ENCODE peak calls at places on chromosomes 6 and 20, in four cellular contexts. L is Peyer's patch, B is MM.1S, X is body of pancreas. G is an unnamed sample. For H3K4me1, the result is how much of the 10 kb centered on the place peaks cover.

GRCh38 chr6:153034139-153034538 is 31.6 kb upstream of the MTRF1L start:
- DNase-seq in L (no peak), B (no peak), X (no peak), G (no peak)

GRCh38 chr6:1100269-1100668 is 211.6 kb upstream of the FOXQ1 start:
- DNase-seq in L (no peak), B (no peak), X (no peak), G (no peak)

GRCh38 chr20:19252670-19253120 is 40.3 kb downstream of the SLC24A3 start:
- DNase-seq in L (no peak), B (no peak), X (peak), G (peak)

GRCh38 chr20:35421322-35421721 is 9.5 kb upstream of the UQCC1 start:
- DNase-seq in L (no peak), B (no peak), X (no peak), G (no peak)

GRCh38 chr20:34407962-34408474 is 44.9 kb downstream of the ITCH start:
- DNase-seq in L (no peak), B (no peak), X (peak), G (no peak)

GRCh38 chr6:139605350-139605749 is 230.9 kb upstream of the CITED2 start:
- DNase-seq in L (no peak), B (no peak), X (no peak), G (no peak)

GRCh38 chr6:140609321-140609720 is 1234.9 kb upstream of the CITED2 start:
- DNase-seq in L (no peak), B (no peak), X (no peak), G (no peak)

GRCh38 chr6:20868397-20869185 is 334.3 kb downstream of the CDKAL1 start:
- DNase-seq in L (no peak), B (no peak), X (peak), G (no peak)

GRCh38 chr6:45738057-45738455 is 277.6 kb downstream of the CLIC5 start:
- DNase-seq in L (no peak), B (no peak), X (no peak), G (no peak)

GRCh38 chr6:111543913-111544435 is 61.0 kb upstream of the REV3L start:
- DNase-seq in L (no peak), B (no peak), X (no peak), G (no peak)

GRCh38 chr6:32116674-32117073 is 7.5 kb upstream of the TNXB start:
- DNase-seq in L (no peak), B (no peak), X (no peak), G (no peak)

GRCh38 chr6:168908887-168909286 is 344.8 kb downstream of the THBS2 start:
- DNase-seq in L (no peak), B (no peak), X (no peak), G (no peak)

GRCh38 chr20:36147707-36148106 is 6.8 kb upstream of the EPB41L1 start:
- DNase-seq in L (no peak), B (no peak), X (peak), G (peak)

GRCh38 chr6:152391179-152391880 is 245.8 kb downstream of the SYNE1 start:
- DNase-seq in L (no peak), B (no peak), X (no peak), G (no peak)

GRCh38 chr6:148358196-148358785 is 15.7 kb downstream of the SASH1 start:
- DNase-seq in L (no peak), B (no peak), X (peak), G (no peak)

GRCh38 chr6:134739299-134740090 is 210.4 kb downstream of the ALDH8A1 start:
- DNase-seq in L (no peak), B (no peak), X (no peak), G (no peak)

GRCh38 chr6:20932284-20932683 is 398.0 kb downstream of the CDKAL1 start:
- DNase-seq in L (no peak), B (no peak), X (no peak), G (no peak)

GRCh38 chr20:20009784-20010253 is 7.3 kb upstream of the NAA20 start:
- DNase-seq in L (no peak), B (no peak), X (no peak), G (no peak)

GRCh38 chr6:70221025-70221714 is 81.7 kb downstream of the COL9A1 start:
- DNase-seq in L (no peak), B (peak), X (peak), G (peak)

GRCh38 chr6:143999406-143999805 is 8.7 kb downstream of the PLAGL1 start:
- DNase-seq in L (no peak), B (no peak), X (no peak), G (no peak)

GRCh38 chr6:109760208-109760607 is 69.1 kb downstream of the FIG4 start:
- DNase-seq in L (no peak), B (no peak), X (no peak), G (no peak)

GRCh38 chr6:162301128-162301527 is 426.4 kb downstream of the PRKN start:
- DNase-seq in L (no peak), B (no peak), X (no peak), G (no peak)

GRCh38 chr6:10310826-10311225 is 104.0 kb downstream of the TFAP2A start:
- DNase-seq in L (no peak), B (no peak), X (no peak), G (no peak)

GRCh38 chr6:106966229-106966628 is 8.3 kb downstream of the CD24 start:
- DNase-seq in L (no peak), B (no peak), X (no peak), G (no peak)

GRCh38 chr6:75602164-75602896 is 650 bp downstream of the SENP6 start:
- DNase-seq in L (no peak), B (peak), X (peak), G (peak)

GRCh38 chr6:46190889-46191288 is 20.1 kb upstream of the ENPP5 start:
- DNase-seq in L (no peak), B (no peak), X (no peak), G (no peak)

GRCh38 chr6:24779416-24779815 is 4.7 kb downstream of the GMNN start:
- DNase-seq in L (no peak), B (no peak), X (no peak), G (peak)

GRCh38 chr6:54135665-54136370 is 24.6 kb downstream of the MLIP start:
- DNase-seq in L (no peak), B (no peak), X (peak), G (peak)

GRCh38 chr6:143060806-143061596 is at the start of gene AIG1:
- DNase-seq in L (peak), B (no peak), X (no peak), G (peak)

DNA sequence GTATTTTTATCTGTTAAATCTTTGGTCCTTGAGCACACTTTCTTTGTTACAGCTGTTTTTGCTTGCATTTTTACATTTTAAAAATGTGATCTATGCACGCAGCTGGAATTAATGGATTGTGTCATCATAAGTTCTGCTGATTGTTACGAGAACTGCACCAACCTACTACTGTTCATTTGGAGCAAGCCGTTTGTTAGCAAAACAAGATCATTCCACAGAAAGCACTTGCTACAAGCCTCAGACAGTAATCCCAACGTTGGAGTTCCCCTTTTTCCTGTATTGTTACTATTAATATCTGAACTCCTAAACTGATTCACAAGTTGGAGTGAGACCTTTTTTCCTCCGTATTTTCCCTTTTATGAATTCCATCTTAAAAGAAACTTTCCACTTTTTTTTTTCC is 3.5 kb downstream of the TENT5A start:
- DNase-seq in L (no peak), B (no peak), X (no peak), G (no peak)
- H3K4me3 ChIP-seq in L (no peak), B (no peak), X (no peak), G (peak)

DNA sequence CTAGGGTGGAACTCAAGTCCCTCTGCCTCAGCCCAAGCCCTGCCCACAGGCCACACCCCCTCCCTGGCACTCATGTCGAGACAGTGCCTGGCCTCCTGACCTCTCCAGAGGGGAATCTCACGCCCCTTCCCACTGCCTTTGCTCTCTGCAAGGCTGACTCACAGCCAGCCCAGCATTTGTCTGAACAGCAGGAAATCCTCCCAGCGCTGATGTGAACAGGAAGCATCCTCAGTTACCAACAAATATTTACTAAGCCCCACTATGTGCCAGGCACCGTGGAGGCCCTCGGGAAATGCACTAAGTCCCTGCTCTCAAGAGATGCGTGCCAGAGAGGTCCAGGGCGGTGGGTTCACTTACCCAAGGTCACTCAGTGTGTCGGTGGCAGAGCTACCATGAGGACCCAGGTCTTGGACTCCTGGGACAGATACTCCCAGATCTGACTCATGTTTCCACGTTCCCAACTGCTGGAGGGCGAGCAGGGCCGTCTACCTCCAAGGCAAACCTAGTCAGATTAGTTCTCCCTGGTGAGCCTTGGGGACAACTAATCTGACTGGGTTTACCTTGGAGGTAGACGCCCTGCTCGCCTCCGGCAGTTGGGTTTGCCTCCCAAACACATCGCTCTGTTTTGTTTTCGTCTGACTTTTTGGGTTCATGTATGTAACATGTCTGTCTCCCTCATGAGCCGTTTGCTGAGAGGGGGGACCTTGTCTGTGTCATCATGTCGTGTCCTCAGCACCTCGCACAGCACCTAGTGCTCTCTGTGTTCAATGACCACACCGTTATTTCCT is 7.7 kb downstream of the ADA start:
- DNase-seq in L (no peak), B (peak), X (peak), G (peak)
- H3K4me1 ChIP-seq in L (under half), B (half or more), X (under half), G (under half)

GRCh38 chr20:63360850-63361497 is at the start of gene CHRNA4:
- DNase-seq in L (no peak), B (no peak), X (no peak), G (peak)
- H3K4me3 ChIP-seq in L (no peak), B (no peak), X (no peak), G (no peak)

DNA sequence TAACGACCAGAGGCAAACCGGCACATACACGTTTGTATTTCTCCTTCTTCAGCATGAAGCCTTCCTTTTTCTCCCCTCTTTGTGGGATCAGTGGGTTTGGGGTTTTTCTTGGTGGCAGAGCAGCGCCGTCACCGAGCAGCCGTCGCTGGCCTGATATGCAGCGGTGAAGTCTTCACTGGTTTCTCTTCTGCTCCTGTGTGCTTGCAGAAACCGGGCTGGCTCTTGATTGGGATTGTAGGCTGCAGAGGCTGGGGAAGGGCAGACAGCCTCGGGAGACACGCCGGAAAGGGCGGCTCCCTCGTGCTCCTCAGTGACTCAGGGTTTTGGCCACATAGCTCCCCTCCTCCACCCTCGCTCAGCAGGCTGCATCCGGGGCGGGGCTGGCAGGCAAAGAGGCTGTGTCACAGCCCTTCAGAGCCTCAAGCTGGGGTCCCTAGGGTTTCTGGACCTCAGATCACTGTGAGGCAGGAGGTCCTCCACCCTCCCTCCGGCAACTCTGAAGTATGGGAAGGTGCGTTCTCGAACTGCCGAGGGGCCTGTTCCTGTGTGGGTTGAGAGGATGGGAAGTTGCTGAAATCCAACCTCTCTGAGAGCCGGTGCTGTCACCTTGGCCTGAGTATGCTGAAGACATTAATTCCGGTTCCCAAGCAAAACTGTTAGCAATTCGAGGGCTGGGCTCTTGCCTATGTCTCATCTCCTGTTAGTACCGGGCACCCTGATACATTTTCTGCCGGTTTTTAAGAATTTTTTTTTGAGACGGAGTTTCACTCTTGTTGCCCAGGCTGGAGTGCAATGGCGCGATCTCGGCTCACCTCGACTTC is 24.2 kb downstream of the NQO2 start:
- DNase-seq in L (peak), B (peak), X (peak), G (peak)
- H3K4me1 ChIP-seq in L (half or more), B (under half), X (under half), G (under half)

GRCh38 chr6:30676660-30677270 is 4.0 kb upstream of the DHX16 start:
- DNase-seq in L (no peak), B (no peak), X (no peak), G (no peak)

GRCh38 chr6:30678964-30679726 is 6.3 kb upstream of the DHX16 start:
- DNase-seq in L (peak), B (peak), X (peak), G (peak)

GRCh38 chr6:30681696-30682180 is 4.7 kb downstream of the PPP1R18 start:
- DNase-seq in L (no peak), B (no peak), X (no peak), G (no peak)

GRCh38 chr6:30682181-30683117 is 4.0 kb downstream of the PPP1R18 start:
- DNase-seq in L (peak), B (peak), X (peak), G (peak)

GRCh38 chr6:30679765-30680535 is 6.5 kb downstream of the PPP1R18 start:
- DNase-seq in L (no peak), B (no peak), X (no peak), G (no peak)
- H3K4me3 ChIP-seq in L (peak), B (no peak), X (no peak), G (no peak)

G was measured in hepatocyte.